ENCODE peak calls at places on chromosomes 3 and 15, in six cellular contexts. Z is GM10248, W is sciatic nerve, R is ovary, T is Peyer's patch, Q is HFFc6. S is an unnamed sample.
A peak's percentile ranks its signal among the peaks of the same experiment; 100 is the strongest.

GRCh38 chr3:130816873-130817445 is 70.3 kb upstream of the PIK3R4 start:
- DNase-seq in Z (no peak), W (no peak), R (no peak), T (no peak), Q (no peak), S (no peak)

GRCh38 chr3:184068344-184068743 is 15.5 kb downstream of the HTR3C start:
- DNase-seq in Z (no peak), W (no peak), R (no peak), T (no peak), Q (no peak), S (no peak)

GRCh38 chr3:67459796-67460195 is 194.6 kb downstream of the SUCLG2 start:
- DNase-seq in Z (no peak), W (no peak), R (no peak), T (no peak), Q (no peak), S (no peak)

GRCh38 chr15:92503889-92504288 is 110.2 kb downstream of the ST8SIA2 start:
- DNase-seq in Z (no peak), W (no peak), R (no peak), T (no peak), Q (no peak), S (no peak)

GRCh38 chr15:60894347-60894746 is 334.8 kb downstream of the RORA start:
- DNase-seq in Z (no peak), W (no peak), R (no peak), T (no peak), Q (no peak), S (no peak)

GRCh38 chr3:193826126-193826795 is 233.3 kb downstream of the OPA1 start:
- DNase-seq in Z (no peak), W (no peak), R (peak; percentile 54), T (no peak), Q (peak; percentile 53), S (no peak)

GRCh38 chr15:76340802-76341365 is 4.3 kb downstream of the ISL2 start:
- DNase-seq in Z (peak; percentile 58), W (no peak), R (no peak), T (peak; percentile 66), Q (no peak), S (no peak)

GRCh38 chr3:42013652-42014442 is 51.9 kb upstream of the ULK4 start:
- DNase-seq in Z (peak; percentile 35), W (peak; percentile 61), R (peak; percentile 76), T (peak; percentile 70), Q (no peak), S (peak; percentile 89)

GRCh38 chr15:57190208-57190607 is 186.1 kb upstream of the CGNL1 start:
- DNase-seq in Z (no peak), W (no peak), R (no peak), T (no peak), Q (no peak), S (no peak)

GRCh38 chr15:80856809-80857377 is 77.7 kb downstream of the CEMIP start:
- DNase-seq in Z (no peak), W (no peak), R (no peak), T (peak; percentile 61), Q (no peak), S (no peak)

GRCh38 chr3:33803894-33804526 is 5.6 kb downstream of the PDCD6IP start:
- DNase-seq in Z (no peak), W (no peak), R (no peak), T (no peak), Q (no peak), S (no peak)

GRCh38 chr3:16508242-16508575 is 5.3 kb downstream of the RFTN1 start:
- DNase-seq in Z (no peak), W (no peak), R (no peak), T (no peak), Q (no peak), S (no peak)

GRCh38 chr3:127551178-127551577 is 39.4 kb downstream of the TPRA1 start:
- DNase-seq in Z (no peak), W (no peak), R (no peak), T (no peak), Q (no peak), S (no peak)

GRCh38 chr3:146222204-146223046 is 28.5 kb downstream of the PLSCR4 start:
- DNase-seq in Z (no peak), W (no peak), R (no peak), T (peak; percentile 53), Q (no peak), S (no peak)

GRCh38 chr3:29333520-29333919 is 52.6 kb downstream of the RBMS3 start:
- DNase-seq in Z (no peak), W (no peak), R (no peak), T (no peak), Q (peak; percentile 30), S (no peak)

GRCh38 chr3:137944593-137944992 is 65.4 kb upstream of the CLDN18 start:
- DNase-seq in Z (no peak), W (no peak), R (no peak), T (no peak), Q (no peak), S (no peak)

GRCh38 chr15:101478701-101479341 is 10.7 kb downstream of the PCSK6 start:
- DNase-seq in Z (no peak), W (no peak), R (no peak), T (no peak), Q (no peak), S (peak; percentile 41)

GRCh38 chr3:65048151-65048550 is 360.4 kb upstream of the ADAMTS9 start:
- DNase-seq in Z (no peak), W (no peak), R (no peak), T (no peak), Q (no peak), S (no peak)

GRCh38 chr15:101498076-101498730 is 8.7 kb upstream of the PCSK6 start:
- DNase-seq in Z (peak; percentile 13), W (no peak), R (no peak), T (no peak), Q (no peak), S (no peak)